ENCODE peak calls at places on chromosomes 16 and 17, in ten cellular contexts. One of them, this sample, is unnamed.

GRCh38 chr16:4115209-4115940 is 867 bp downstream of the ADCY9 start:
- DNase-seq in right lobe of liver: peak; percentile 64
- DNase-seq in A673: peak; percentile 76
- DNase-seq in K562: peak; percentile 51
- DNase-seq in ovary: peak; percentile 67
- DNase-seq in cardiac muscle cell: peak; percentile 81
- DNase-seq in suprapubic skin: peak; percentile 78
- DNase-seq in heart right ventricle: peak; percentile 34
- DNase-seq in fibroblast of lung: peak; percentile 70
- DNase-seq in gastrocnemius medialis: peak; percentile 23
- DNase-seq in this sample: peak; percentile 48

GRCh38 chr16:69451166-69451565 is 26.7 kb downstream of the CYB5B start:
- DNase-seq in right lobe of liver: no peak
- DNase-seq in A673: no peak
- DNase-seq in K562: no peak
- DNase-seq in ovary: no peak
- DNase-seq in cardiac muscle cell: no peak
- DNase-seq in suprapubic skin: no peak
- DNase-seq in heart right ventricle: no peak
- DNase-seq in fibroblast of lung: no peak
- DNase-seq in gastrocnemius medialis: no peak
- DNase-seq in this sample: no peak

GRCh38 chr17:17506181-17506741 is 10.1 kb upstream of the RASD1 start:
- DNase-seq in right lobe of liver: peak; percentile 47
- DNase-seq in A673: no peak
- DNase-seq in K562: no peak
- DNase-seq in ovary: no peak
- DNase-seq in cardiac muscle cell: no peak
- DNase-seq in suprapubic skin: no peak
- DNase-seq in heart right ventricle: no peak
- DNase-seq in fibroblast of lung: no peak
- DNase-seq in gastrocnemius medialis: no peak
- DNase-seq in this sample: peak; percentile 75

GRCh38 chr16:2152695-2153506 is 2.7 kb upstream of the TRAF7 start:
- DNase-seq in right lobe of liver: peak; percentile 92
- DNase-seq in A673: peak; percentile 49
- DNase-seq in K562: peak; percentile 43
- DNase-seq in ovary: peak; percentile 50
- DNase-seq in cardiac muscle cell: peak; percentile 62
- DNase-seq in suprapubic skin: peak; percentile 69
- DNase-seq in heart right ventricle: no peak
- DNase-seq in fibroblast of lung: no peak
- DNase-seq in gastrocnemius medialis: no peak
- DNase-seq in this sample: peak; percentile 62

GRCh38 chr17:72421128-72422092 is 300.6 kb downstream of the SOX9 start:
- DNase-seq in right lobe of liver: no peak
- DNase-seq in A673: peak; percentile 79
- DNase-seq in K562: no peak
- DNase-seq in ovary: no peak
- DNase-seq in cardiac muscle cell: no peak
- DNase-seq in suprapubic skin: no peak
- DNase-seq in heart right ventricle: no peak
- DNase-seq in fibroblast of lung: peak; percentile 84
- DNase-seq in gastrocnemius medialis: peak; percentile 46
- DNase-seq in this sample: peak; percentile 89

GRCh38 chr17:39618956-39619785 is 7.6 kb upstream of the PPP1R1B start:
- DNase-seq in right lobe of liver: no peak
- DNase-seq in A673: no peak
- DNase-seq in K562: no peak
- DNase-seq in ovary: no peak
- DNase-seq in cardiac muscle cell: no peak
- DNase-seq in suprapubic skin: no peak
- DNase-seq in heart right ventricle: no peak
- DNase-seq in fibroblast of lung: no peak
- DNase-seq in gastrocnemius medialis: no peak
- DNase-seq in this sample: no peak

GRCh38 chr16:89375686-89376085 is 114.7 kb downstream of the ANKRD11 start:
- DNase-seq in right lobe of liver: no peak
- DNase-seq in A673: peak; percentile 27
- DNase-seq in K562: no peak
- DNase-seq in ovary: no peak
- DNase-seq in cardiac muscle cell: no peak
- DNase-seq in suprapubic skin: no peak
- DNase-seq in heart right ventricle: no peak
- DNase-seq in fibroblast of lung: no peak
- DNase-seq in gastrocnemius medialis: no peak
- DNase-seq in this sample: no peak

GRCh38 chr16:89815639-89816348 is 653 bp downstream of the FANCA start:
- DNase-seq in right lobe of liver: no peak
- DNase-seq in A673: no peak
- DNase-seq in K562: no peak
- DNase-seq in ovary: no peak
- DNase-seq in cardiac muscle cell: peak; percentile 35
- DNase-seq in suprapubic skin: no peak
- DNase-seq in heart right ventricle: no peak
- DNase-seq in fibroblast of lung: no peak
- DNase-seq in gastrocnemius medialis: no peak
- DNase-seq in this sample: peak; percentile 34

GRCh38 chr17:5226940-5227878 is 7.5 kb downstream of the SCIMP start:
- DNase-seq in right lobe of liver: no peak
- DNase-seq in A673: no peak
- DNase-seq in K562: no peak
- DNase-seq in ovary: no peak
- DNase-seq in cardiac muscle cell: no peak
- DNase-seq in suprapubic skin: no peak
- DNase-seq in heart right ventricle: no peak
- DNase-seq in fibroblast of lung: no peak
- DNase-seq in gastrocnemius medialis: no peak
- DNase-seq in this sample: no peak

GRCh38 chr17:19386974-19387920 is at the start of gene MFAP4:
- DNase-seq in right lobe of liver: no peak
- DNase-seq in A673: peak; percentile 92
- DNase-seq in K562: no peak
- DNase-seq in ovary: peak; percentile 81
- DNase-seq in cardiac muscle cell: peak; percentile 58
- DNase-seq in suprapubic skin: peak; percentile 77
- DNase-seq in heart right ventricle: peak; percentile 64
- DNase-seq in fibroblast of lung: peak; percentile 97
- DNase-seq in gastrocnemius medialis: no peak
- DNase-seq in this sample: no peak

GRCh38 chr17:31061678-31062077 is 33.1 kb upstream of the NF1 start:
- DNase-seq in right lobe of liver: no peak
- DNase-seq in A673: no peak
- DNase-seq in K562: no peak
- DNase-seq in ovary: no peak
- DNase-seq in cardiac muscle cell: no peak
- DNase-seq in suprapubic skin: no peak
- DNase-seq in heart right ventricle: no peak
- DNase-seq in fibroblast of lung: no peak
- DNase-seq in gastrocnemius medialis: no peak
- DNase-seq in this sample: no peak

GRCh38 chr16:17552351-17552750 is 81.6 kb upstream of the XYLT1 start:
- DNase-seq in right lobe of liver: no peak
- DNase-seq in A673: no peak
- DNase-seq in K562: no peak
- DNase-seq in ovary: no peak
- DNase-seq in cardiac muscle cell: no peak
- DNase-seq in suprapubic skin: no peak
- DNase-seq in heart right ventricle: no peak
- DNase-seq in fibroblast of lung: no peak
- DNase-seq in gastrocnemius medialis: no peak
- DNase-seq in this sample: no peak

GRCh38 chr16:89257757-89258465 is 40.4 kb downstream of the ZNF778 start:
- DNase-seq in right lobe of liver: no peak
- DNase-seq in A673: no peak
- DNase-seq in K562: no peak
- DNase-seq in ovary: no peak
- DNase-seq in cardiac muscle cell: no peak
- DNase-seq in suprapubic skin: no peak
- DNase-seq in heart right ventricle: no peak
- DNase-seq in fibroblast of lung: no peak
- DNase-seq in gastrocnemius medialis: no peak
- DNase-seq in this sample: no peak

GRCh38 chr17:59699786-59700185 is 7.4 kb downstream of the PTRH2 start:
- DNase-seq in right lobe of liver: no peak
- DNase-seq in A673: no peak
- DNase-seq in K562: no peak
- DNase-seq in ovary: no peak
- DNase-seq in cardiac muscle cell: no peak
- DNase-seq in suprapubic skin: no peak
- DNase-seq in heart right ventricle: no peak
- DNase-seq in fibroblast of lung: no peak
- DNase-seq in gastrocnemius medialis: no peak
- DNase-seq in this sample: no peak

GRCh38 chr16:14011846-14012245 is 59.3 kb upstream of the MRTFB start:
- DNase-seq in right lobe of liver: no peak
- DNase-seq in A673: no peak
- DNase-seq in K562: no peak
- DNase-seq in ovary: no peak
- DNase-seq in cardiac muscle cell: no peak
- DNase-seq in suprapubic skin: peak; percentile 54
- DNase-seq in heart right ventricle: no peak
- DNase-seq in fibroblast of lung: no peak
- DNase-seq in gastrocnemius medialis: no peak
- DNase-seq in this sample: peak; percentile 62

GRCh38 chr16:89534147-89534788 is 26.1 kb downstream of the SPG7 start:
- DNase-seq in right lobe of liver: no peak
- DNase-seq in A673: peak; percentile 15
- DNase-seq in K562: no peak
- DNase-seq in ovary: no peak
- DNase-seq in cardiac muscle cell: no peak
- DNase-seq in suprapubic skin: no peak
- DNase-seq in heart right ventricle: peak; percentile 20
- DNase-seq in fibroblast of lung: peak; percentile 54
- DNase-seq in gastrocnemius medialis: peak; percentile 15
- DNase-seq in this sample: no peak

GRCh38 chr17:4902540-4902939 is 358 bp downstream of the CHRNE start:
- DNase-seq in right lobe of liver: peak; percentile 53
- DNase-seq in A673: no peak
- DNase-seq in K562: no peak
- DNase-seq in ovary: peak; percentile 46
- DNase-seq in cardiac muscle cell: no peak
- DNase-seq in suprapubic skin: no peak
- DNase-seq in heart right ventricle: no peak
- DNase-seq in fibroblast of lung: no peak
- DNase-seq in gastrocnemius medialis: no peak
- DNase-seq in this sample: no peak

GRCh38 chr16:78763821-78764440 is 664.5 kb downstream of the WWOX start:
- DNase-seq in right lobe of liver: peak; percentile 69
- DNase-seq in A673: no peak
- DNase-seq in K562: no peak
- DNase-seq in ovary: no peak
- DNase-seq in cardiac muscle cell: no peak
- DNase-seq in suprapubic skin: no peak
- DNase-seq in heart right ventricle: no peak
- DNase-seq in fibroblast of lung: peak; percentile 22
- DNase-seq in gastrocnemius medialis: no peak
- DNase-seq in this sample: no peak

DNA sequence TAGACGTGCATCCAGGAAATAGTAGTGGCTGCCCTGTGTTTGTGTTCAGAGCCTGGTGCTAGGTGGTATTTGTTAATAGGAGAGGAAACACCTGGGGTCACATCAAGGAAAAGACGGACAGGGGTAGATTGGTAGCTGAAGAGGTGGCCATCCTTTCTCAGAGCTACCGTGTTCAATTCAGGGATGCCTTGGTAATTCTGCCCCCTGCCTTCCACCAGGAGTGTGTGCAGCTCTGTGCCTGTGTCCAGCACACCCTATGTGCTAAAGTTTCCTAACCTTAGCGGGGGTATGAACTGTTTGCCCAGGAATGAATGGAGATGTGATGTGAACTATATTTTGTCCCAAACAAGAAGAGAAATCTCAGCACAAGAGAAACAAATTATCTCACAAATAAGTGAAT is 174.1 kb upstream of the MPHOSPH6 start:
- DNase-seq in right lobe of liver: no peak
- DNase-seq in A673: peak; percentile 6
- DNase-seq in K562: no peak
- DNase-seq in ovary: no peak
- DNase-seq in cardiac muscle cell: peak; percentile 24
- DNase-seq in suprapubic skin: no peak
- DNase-seq in heart right ventricle: no peak
- DNase-seq in fibroblast of lung: no peak
- DNase-seq in gastrocnemius medialis: no peak
- DNase-seq in this sample: no peak
- TF ChIP-seq CTCF in right lobe of liver: peak; percentile 44
- TF ChIP-seq CTCF in A673: peak; percentile 54
- TF ChIP-seq CTCF in K562: peak; percentile 26
- TF ChIP-seq CTCF in ovary: no peak
- TF ChIP-seq CTCF in cardiac muscle cell: peak; percentile 25
- TF ChIP-seq CTCF in suprapubic skin: no peak
- TF ChIP-seq CTCF in heart right ventricle: peak; percentile 41
- TF ChIP-seq CTCF in fibroblast of lung: no peak
- TF ChIP-seq CTCF in gastrocnemius medialis: no peak
- TF ChIP-seq CTCF in this sample: peak; percentile 19

GRCh38 chr17:78764871-78765270 is 17.2 kb downstream of the CYTH1 start:
- DNase-seq in right lobe of liver: no peak
- DNase-seq in A673: no peak
- DNase-seq in K562: no peak
- DNase-seq in ovary: no peak
- DNase-seq in cardiac muscle cell: no peak
- DNase-seq in suprapubic skin: no peak
- DNase-seq in heart right ventricle: no peak
- DNase-seq in fibroblast of lung: no peak
- DNase-seq in gastrocnemius medialis: no peak
- DNase-seq in this sample: no peak
- H3K4me1 ChIP-seq in right lobe of liver: peaks cover 3% of the 10 kb centered on the region
- H3K4me1 ChIP-seq in A673: peaks cover 7% of the 10 kb centered on the region
- H3K4me1 ChIP-seq in K562: peaks cover 2% of the 10 kb centered on the region
- H3K4me1 ChIP-seq in ovary: peaks cover 4% of the 10 kb centered on the region
- H3K4me1 ChIP-seq in cardiac muscle cell: no peaks in the 10 kb centered on the region
- H3K4me1 ChIP-seq in suprapubic skin: peaks cover 72% of the 10 kb centered on the region
- H3K4me1 ChIP-seq in heart right ventricle: no peaks in the 10 kb centered on the region
- H3K4me1 ChIP-seq in fibroblast of lung: no peaks in the 10 kb centered on the region
- H3K4me1 ChIP-seq in gastrocnemius medialis: peaks cover 78% of the 10 kb centered on the region
- H3K4me1 ChIP-seq in this sample: peaks cover 23% of the 10 kb centered on the region

DNA sequence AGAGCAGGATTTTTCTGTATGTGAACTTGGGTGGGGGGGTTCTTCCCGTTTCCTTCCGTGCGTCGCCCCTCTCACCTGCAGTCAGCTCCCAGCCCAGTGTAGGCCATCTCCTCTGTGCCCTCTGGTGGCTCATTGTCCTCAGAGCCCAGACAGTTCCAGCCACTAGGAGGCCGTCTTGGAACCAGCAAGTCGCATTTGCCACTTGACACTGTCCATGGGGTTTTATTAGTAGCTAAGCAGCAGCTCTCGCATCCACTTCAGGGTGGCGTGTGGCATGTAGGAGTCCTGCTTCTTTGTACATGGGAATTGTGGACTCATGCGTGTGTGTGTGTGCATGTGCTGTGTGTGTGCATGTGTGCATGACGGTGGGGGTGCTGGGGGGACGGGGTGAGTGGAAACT is 74.0 kb downstream of the SEC14L1 start:
- DNase-seq in right lobe of liver: no peak
- DNase-seq in A673: peak; percentile 54
- DNase-seq in K562: peak; percentile 35
- DNase-seq in ovary: no peak
- DNase-seq in cardiac muscle cell: peak; percentile 73
- DNase-seq in suprapubic skin: peak; percentile 58
- DNase-seq in heart right ventricle: peak; percentile 54
- DNase-seq in fibroblast of lung: peak; percentile 54
- DNase-seq in gastrocnemius medialis: no peak
- DNase-seq in this sample: no peak
- TF ChIP-seq CTCF in right lobe of liver: peak; percentile 34
- TF ChIP-seq CTCF in A673: peak; percentile 61
- TF ChIP-seq CTCF in K562: peak; percentile 76
- TF ChIP-seq CTCF in ovary: no peak
- TF ChIP-seq CTCF in cardiac muscle cell: peak; percentile 43
- TF ChIP-seq CTCF in suprapubic skin: peak; percentile 42
- TF ChIP-seq CTCF in heart right ventricle: peak; percentile 55
- TF ChIP-seq CTCF in fibroblast of lung: peak; percentile 66
- TF ChIP-seq CTCF in gastrocnemius medialis: peak; percentile 47
- TF ChIP-seq CTCF in this sample: no peak

GRCh38 chr16:53081032-53081424 is 26.2 kb downstream of the CHD9 start:
- DNase-seq in right lobe of liver: no peak
- DNase-seq in A673: no peak
- DNase-seq in K562: no peak
- DNase-seq in ovary: no peak
- DNase-seq in cardiac muscle cell: no peak
- DNase-seq in suprapubic skin: no peak
- DNase-seq in heart right ventricle: no peak
- DNase-seq in fibroblast of lung: no peak
- DNase-seq in gastrocnemius medialis: no peak
- DNase-seq in this sample: no peak
- H3K4me1 ChIP-seq in right lobe of liver: no peaks in the 10 kb centered on the region
- H3K4me1 ChIP-seq in A673: peaks cover 70% of the 10 kb centered on the region
- H3K4me1 ChIP-seq in K562: peaks cover 56% of the 10 kb centered on the region
- H3K4me1 ChIP-seq in ovary: peaks cover 18% of the 10 kb centered on the region
- H3K4me1 ChIP-seq in cardiac muscle cell: peaks cover 3% of the 10 kb centered on the region
- H3K4me1 ChIP-seq in suprapubic skin: peaks cover 74% of the 10 kb centered on the region
- H3K4me1 ChIP-seq in heart right ventricle: peaks cover 14% of the 10 kb centered on the region
- H3K4me1 ChIP-seq in fibroblast of lung: peaks cover 16% of the 10 kb centered on the region
- H3K4me1 ChIP-seq in gastrocnemius medialis: peaks cover 47% of the 10 kb centered on the region
- H3K4me1 ChIP-seq in this sample: peaks cover 15% of the 10 kb centered on the region